ENCODE peak calls at places on chromosome 2, in nine cellular contexts. D is spleen; H is A172; X is Karpas-422; M is brain microvascular endothelial cell; Y is T-cell; P is type B pancreatic cell; K is kidney tubule cell; S is activated CD4-positive, CD25-positive, alpha-beta regulatory T cell. I is an unnamed sample.

GRCh38 chr2:54353216-54353615 is 97.2 kb upstream of the TSPYL6 start:
- DNase-seq in D (no peak), H (no peak), X (no peak), M (no peak), Y (no peak), P (no peak), K (no peak), S (no peak), I (no peak)

GRCh38 chr2:181140414-181140813 is 160.0 kb downstream of the UBE2E3 start:
- DNase-seq in D (no peak), H (no peak), X (no peak), M (no peak), Y (no peak), P (no peak), K (no peak), S (no peak), I (no peak)

GRCh38 chr2:62149708-62150107 is 46.2 kb upstream of the B3GNT2 start:
- DNase-seq in D (no peak), H (peak; percentile 80), X (no peak), M (peak; percentile 96), Y (no peak), P (no peak), K (peak; percentile 83), S (no peak), I (no peak)

GRCh38 chr2:218031771-218032257 is 29.0 kb upstream of the TNS1 start:
- DNase-seq in D (no peak), H (no peak), X (no peak), M (no peak), Y (no peak), P (no peak), K (no peak), S (no peak), I (no peak)

GRCh38 chr2:173271825-173272224 is 82.8 kb upstream of the CDCA7 start:
- DNase-seq in D (no peak), H (no peak), X (no peak), M (no peak), Y (no peak), P (no peak), K (peak; percentile 44), S (no peak), I (no peak)

GRCh38 chr2:223230352-223230751 is 178.4 kb downstream of the KCNE4 start:
- DNase-seq in D (no peak), H (no peak), X (no peak), M (no peak), Y (no peak), P (no peak), K (no peak), S (no peak), I (no peak)

GRCh38 chr2:230687498-230687897 is 25.1 kb upstream of the CAB39 start:
- DNase-seq in D (no peak), H (peak; percentile 80), X (no peak), M (peak; percentile 17), Y (no peak), P (no peak), K (peak; percentile 56), S (no peak), I (no peak)

GRCh38 chr2:235591921-235592320 is 98.1 kb downstream of the AGAP1 start:
- DNase-seq in D (no peak), H (no peak), X (no peak), M (peak; percentile 34), Y (no peak), P (no peak), K (peak; percentile 36), S (no peak), I (no peak)

GRCh38 chr2:25473131-25473530 is 131.4 kb upstream of the DNMT3A start:
- DNase-seq in D (no peak), H (no peak), X (no peak), M (no peak), Y (no peak), P (no peak), K (no peak), S (no peak), I (no peak)

GRCh38 chr2:9990735-9991134 is 39.2 kb downstream of the GRHL1 start:
- DNase-seq in D (no peak), H (peak; percentile 75), X (no peak), M (no peak), Y (no peak), P (no peak), K (peak; percentile 61), S (no peak), I (no peak)

GRCh38 chr2:74205586-74205985 is 7.2 kb downstream of the MTHFD2 start:
- DNase-seq in D (no peak), H (no peak), X (no peak), M (no peak), Y (peak; percentile 7), P (no peak), K (peak; percentile 22), S (no peak), I (no peak)

GRCh38 chr2:129885735-129886134 is 93.7 kb upstream of the RAB6C start:
- DNase-seq in D (no peak), H (no peak), X (peak; percentile 72), M (no peak), Y (no peak), P (no peak), K (no peak), S (no peak), I (no peak)

GRCh38 chr2:134869941-134870736 is 31.7 kb downstream of the ACMSD start:
- DNase-seq in D (no peak), H (no peak), X (no peak), M (no peak), Y (no peak), P (no peak), K (no peak), S (no peak), I (no peak)

GRCh38 chr2:222038086-222038802 is 260.6 kb downstream of the PAX3 start:
- DNase-seq in D (no peak), H (peak; percentile 11), X (peak; percentile 58), M (no peak), Y (no peak), P (no peak), K (peak; percentile 20), S (no peak), I (no peak)

GRCh38 chr2:229616433-229616832 is 97.9 kb downstream of the DNER start:
- DNase-seq in D (no peak), H (no peak), X (no peak), M (no peak), Y (no peak), P (no peak), K (no peak), S (no peak), I (no peak)

GRCh38 chr2:31287681-31288080 is 53.7 kb downstream of the EHD3 start:
- DNase-seq in D (no peak), H (peak; percentile 74), X (no peak), M (peak; percentile 14), Y (no peak), P (no peak), K (no peak), S (no peak), I (no peak)

GRCh38 chr2:33134086-33134763 is 187.5 kb downstream of the LTBP1 start:
- DNase-seq in D (no peak), H (peak; percentile 93), X (no peak), M (peak; percentile 96), Y (no peak), P (no peak), K (peak; percentile 86), S (no peak), I (no peak)

GRCh38 chr2:130728549-130729310 is at the start of gene GPR148:
- DNase-seq in D (peak; percentile 68), H (no peak), X (no peak), M (no peak), Y (no peak), P (no peak), K (peak; percentile 8), S (no peak), I (no peak)

GRCh38 chr2:50769416-50769815 is 262.5 kb downstream of the NRXN1 start:
- DNase-seq in D (no peak), H (no peak), X (no peak), M (no peak), Y (no peak), P (no peak), K (no peak), S (no peak), I (no peak)

GRCh38 chr2:100821255-100821912 is 1.4 kb downstream of the NPAS2 start:
- DNase-seq in D (no peak), H (no peak), X (no peak), M (no peak), Y (no peak), P (no peak), K (peak; percentile 47), S (no peak), I (no peak)

GRCh38 chr2:230981704-230982103 is 14.2 kb upstream of the SPATA3 start:
- DNase-seq in D (no peak), H (peak; percentile 12), X (no peak), M (no peak), Y (no peak), P (no peak), K (peak; percentile 9), S (no peak), I (no peak)

GRCh38 chr2:120531863-120532600 is 186.1 kb downstream of the INHBB start:
- DNase-seq in D (peak; percentile 66), H (no peak), X (no peak), M (no peak), Y (no peak), P (no peak), K (no peak), S (no peak), I (no peak)

GRCh38 chr2:197846789-197847188 is 42.4 kb downstream of the PLCL1 start:
- DNase-seq in D (no peak), H (no peak), X (no peak), M (no peak), Y (no peak), P (no peak), K (no peak), S (no peak), I (no peak)

GRCh38 chr2:51697095-51697494 is 665.2 kb upstream of the NRXN1 start:
- DNase-seq in D (no peak), H (no peak), X (no peak), M (peak; percentile 6), Y (no peak), P (no peak), K (peak; percentile 80), S (no peak), I (no peak)

GRCh38 chr2:30113617-30114293 is 33.1 kb upstream of the YPEL5 start:
- DNase-seq in D (no peak), H (peak; percentile 99), X (no peak), M (peak; percentile 88), Y (no peak), P (no peak), K (peak; percentile 94), S (no peak), I (no peak)

GRCh38 chr2:74778381-74779371 is 55.3 kb upstream of the HK2 start:
- DNase-seq in D (no peak), H (no peak), X (no peak), M (no peak), Y (no peak), P (no peak), K (peak; percentile 85), S (no peak), I (no peak)

I was measured in GM12891.